ENCODE peak calls at places on chromosome 17, in eight cellular contexts. Q is heart left ventricle; B is GDM1; M is activated T-helper 1 cell treated with anti-CD3 and anti-CD28 coated beads, Interleukin-12 subunit alpha, Interleukin-12 subunit beta, Interleukin-2, Interleukin-4 antibody, amounts not matched to agents 30 ng/mL and 10 ng/mL and 1 ng/mL, durations not matched to agents 14 hours and 24 hours and 36 hours; T is nucleus accumbens; E is pons; L is CD8-positive, alpha-beta T cell; V is stimulated activated CD8-positive, alpha-beta memory T cell treated with anti-CD3 and anti-CD28 coated beads, Interleukin-15, amount 100 ng/mL, for 24 hours. O is an unnamed sample.

GRCh38 chr17:10683853-10684252 is 13.5 kb downstream of the SCO1 start:
- DNase-seq in Q (no peak), B (no peak), M (no peak), T (no peak), E (no peak), L (no peak), V (no peak), O (no peak)

GRCh38 chr17:42001729-42002128 is 15.5 kb downstream of the DNAJC7 start:
- DNase-seq in Q (no peak), B (no peak), M (no peak), T (no peak), E (no peak), L (no peak), V (no peak), O (no peak)

GRCh38 chr17:77493238-77493812 is 352.6 kb downstream of the SEC14L1 start:
- DNase-seq in Q (no peak), B (no peak), M (no peak), T (no peak), E (peak; percentile 33), L (no peak), V (no peak), O (no peak)

GRCh38 chr17:62652251-62653001 is 25.0 kb downstream of the MRC2 start:
- DNase-seq in Q (peak; percentile 76), B (peak; percentile 86), M (peak; percentile 24), T (no peak), E (peak; percentile 40), L (peak; percentile 34), V (no peak), O (no peak)

GRCh38 chr17:35930211-35931065 is at the start of gene RDM1:
- DNase-seq in Q (peak; percentile 47), B (peak; percentile 77), M (peak; percentile 89), T (no peak), E (peak; percentile 6), L (peak; percentile 73), V (peak; percentile 70), O (peak; percentile 93)

GRCh38 chr17:80365983-80366382 is 49.0 kb upstream of the ENDOV start:
- DNase-seq in Q (no peak), B (no peak), M (no peak), T (no peak), E (no peak), L (no peak), V (no peak), O (no peak)

GRCh38 chr17:32494621-32495346 is 8.0 kb downstream of the CDK5R1 start:
- DNase-seq in Q (no peak), B (no peak), M (no peak), T (no peak), E (no peak), L (no peak), V (no peak), O (no peak)

GRCh38 chr17:44132275-44132821 is 8.9 kb upstream of the HDAC5 start:
- DNase-seq in Q (no peak), B (no peak), M (no peak), T (no peak), E (no peak), L (no peak), V (no peak), O (no peak)

GRCh38 chr17:17367931-17368330 is 64.8 kb downstream of the NT5M start:
- DNase-seq in Q (no peak), B (no peak), M (no peak), T (no peak), E (no peak), L (no peak), V (no peak), O (no peak)

GRCh38 chr17:41535764-41536481 is 7.8 kb upstream of the KRT19 start:
- DNase-seq in Q (no peak), B (no peak), M (no peak), T (no peak), E (no peak), L (no peak), V (no peak), O (no peak)

GRCh38 chr17:66690166-66690565 is 144.8 kb upstream of the CACNG5 start:
- DNase-seq in Q (no peak), B (no peak), M (no peak), T (no peak), E (no peak), L (no peak), V (no peak), O (no peak)

GRCh38 chr17:2814499-2815341 is 18.5 kb downstream of the RAP1GAP2 start:
- DNase-seq in Q (no peak), B (peak; percentile 81), M (peak; percentile 89), T (no peak), E (no peak), L (peak; percentile 96), V (peak; percentile 58), O (peak; percentile 60)

GRCh38 chr17:57319806-57320205 is 63.5 kb downstream of the MSI2 start:
- DNase-seq in Q (no peak), B (no peak), M (no peak), T (no peak), E (no peak), L (no peak), V (no peak), O (no peak)

GRCh38 chr17:63196772-63197335 is 230.8 kb downstream of the TANC2 start:
- DNase-seq in Q (no peak), B (no peak), M (no peak), T (no peak), E (no peak), L (no peak), V (no peak), O (no peak)

GRCh38 chr17:52147872-52148271 is 10.6 kb downstream of the CA10 start:
- DNase-seq in Q (no peak), B (no peak), M (no peak), T (no peak), E (no peak), L (no peak), V (no peak), O (no peak)

GRCh38 chr17:6471531-6472465 is 27.5 kb downstream of the PIMREG start:
- DNase-seq in Q (no peak), B (no peak), M (no peak), T (no peak), E (no peak), L (no peak), V (no peak), O (no peak)

GRCh38 chr17:46118969-46119368 is 74.3 kb downstream of the KANSL1 start:
- DNase-seq in Q (no peak), B (no peak), M (no peak), T (no peak), E (peak; percentile 49), L (no peak), V (no peak), O (no peak)

GRCh38 chr17:18917506-18918032 is 34.4 kb upstream of the SLC5A10 start:
- DNase-seq in Q (no peak), B (no peak), M (no peak), T (no peak), E (no peak), L (no peak), V (no peak), O (no peak)

GRCh38 chr17:61284174-61284573 is 115.5 kb upstream of the TBX2 start:
- DNase-seq in Q (no peak), B (no peak), M (no peak), T (no peak), E (no peak), L (no peak), V (no peak), O (no peak)

GRCh38 chr17:80790021-80790765 is 201.4 kb upstream of the CHMP6 start:
- DNase-seq in Q (no peak), B (no peak), M (peak; percentile 29), T (no peak), E (no peak), L (peak; percentile 38), V (no peak), O (peak; percentile 75)

GRCh38 chr17:62703776-62704380 is 76.4 kb downstream of the MRC2 start:
- DNase-seq in Q (peak; percentile 77), B (peak; percentile 21), M (peak; percentile 55), T (no peak), E (peak; percentile 64), L (peak; percentile 71), V (peak; percentile 45), O (peak; percentile 84)

GRCh38 chr17:50675627-50676026 is 32.1 kb downstream of the ANKRD40 start:
- DNase-seq in Q (no peak), B (no peak), M (no peak), T (no peak), E (no peak), L (no peak), V (no peak), O (no peak)

GRCh38 chr17:31680126-31680525 is 178.9 kb downstream of the COPRS start:
- DNase-seq in Q (no peak), B (peak; percentile 64), M (peak; percentile 52), T (no peak), E (no peak), L (no peak), V (no peak), O (peak; percentile 52)

GRCh38 chr17:49146620-49147306 is 14.2 kb downstream of the B4GALNT2 start:
- DNase-seq in Q (no peak), B (no peak), M (no peak), T (no peak), E (no peak), L (no peak), V (no peak), O (no peak)

GRCh38 chr17:17057057-17057551 is 14.8 kb downstream of the MPRIP start:
- DNase-seq in Q (no peak), B (no peak), M (no peak), T (no peak), E (no peak), L (no peak), V (no peak), O (no peak)

GRCh38 chr17:28760987-28761562 is 17.3 kb downstream of the TRAF4 start:
- DNase-seq in Q (peak; percentile 50), B (peak; percentile 39), M (no peak), T (no peak), E (peak; percentile 79), L (no peak), V (no peak), O (no peak)

GRCh38 chr17:17303847-17304490 is 796 bp downstream of the NT5M start:
- DNase-seq in Q (no peak), B (no peak), M (no peak), T (no peak), E (no peak), L (no peak), V (no peak), O (no peak)

GRCh38 chr17:45370949-45371413 is 54.2 kb upstream of the MAP3K14 start:
- DNase-seq in Q (no peak), B (no peak), M (no peak), T (no peak), E (no peak), L (no peak), V (no peak), O (no peak)

GRCh38 chr17:16013943-16014407 is 14.4 kb downstream of the TTC19 start:
- DNase-seq in Q (no peak), B (no peak), M (no peak), T (no peak), E (no peak), L (no peak), V (no peak), O (no peak)

GRCh38 chr17:50114849-50115357 is 15.1 kb downstream of the SAMD14 start:
- DNase-seq in Q (no peak), B (peak; percentile 59), M (no peak), T (no peak), E (peak; percentile 70), L (peak; percentile 30), V (no peak), O (peak; percentile 68)